ENCODE peak calls at places on chromosomes 2 and 18, in six cellular contexts. One of them, this sample, is unnamed. For H3K4me1, the result is how much of the 10 kb centered on the place peaks cover.

GRCh38 chr2:36362291-36362690 is 6.7 kb downstream of the CRIM1 start:
- DNase-seq in small intestine: no peak
- DNase-seq in stomach: no peak
- DNase-seq in right lobe of liver: no peak
- DNase-seq in heart right ventricle: no peak
- DNase-seq in tibial artery: no peak
- DNase-seq in this sample: no peak

GRCh38 chr18:48745293-48745692 is 205.5 kb downstream of the SMAD7 start:
- DNase-seq in right lobe of liver: no peak
- DNase-seq in heart right ventricle: no peak
- DNase-seq in tibial artery: no peak
- DNase-seq in small intestine: no peak
- DNase-seq in stomach: no peak
- DNase-seq in this sample: no peak

GRCh38 chr2:29336334-29336733 is 221.1 kb downstream of the CLIP4 start:
- DNase-seq in right lobe of liver: no peak
- DNase-seq in stomach: no peak
- DNase-seq in small intestine: no peak
- DNase-seq in tibial artery: no peak
- DNase-seq in heart right ventricle: no peak
- DNase-seq in this sample: no peak

GRCh38 chr2:238895901-238896600 is 48.2 kb downstream of the TWIST2 start:
- DNase-seq in small intestine: no peak
- DNase-seq in stomach: peak
- DNase-seq in tibial artery: peak
- DNase-seq in right lobe of liver: peak
- DNase-seq in heart right ventricle: peak
- DNase-seq in this sample: no peak

GRCh38 chr18:76721207-76721996 is 101.0 kb upstream of the ZNF236 start:
- DNase-seq in right lobe of liver: no peak
- DNase-seq in small intestine: peak
- DNase-seq in tibial artery: no peak
- DNase-seq in stomach: no peak
- DNase-seq in heart right ventricle: no peak
- DNase-seq in this sample: no peak

GRCh38 chr2:98188351-98189046 is 101.5 kb downstream of the VWA3B start:
- DNase-seq in right lobe of liver: no peak
- DNase-seq in heart right ventricle: no peak
- DNase-seq in tibial artery: no peak
- DNase-seq in stomach: no peak
- DNase-seq in small intestine: no peak
- DNase-seq in this sample: no peak

GRCh38 chr18:52343138-52343537 is 3.1 kb downstream of the DCC start:
- DNase-seq in right lobe of liver: no peak
- DNase-seq in small intestine: peak
- DNase-seq in tibial artery: no peak
- DNase-seq in stomach: no peak
- DNase-seq in heart right ventricle: no peak
- DNase-seq in this sample: no peak

GRCh38 chr2:25473758-25474335 is 132.1 kb upstream of the DNMT3A start:
- DNase-seq in small intestine: no peak
- DNase-seq in right lobe of liver: no peak
- DNase-seq in tibial artery: no peak
- DNase-seq in heart right ventricle: peak
- DNase-seq in stomach: peak
- DNase-seq in this sample: peak

GRCh38 chr2:108417254-108417653 is 31.8 kb upstream of the GCC2 start:
- DNase-seq in small intestine: peak
- DNase-seq in tibial artery: no peak
- DNase-seq in right lobe of liver: no peak
- DNase-seq in heart right ventricle: no peak
- DNase-seq in stomach: peak
- DNase-seq in this sample: no peak

GRCh38 chr2:237304763-237305514 is 109.0 kb downstream of the COL6A3 start:
- DNase-seq in right lobe of liver: no peak
- DNase-seq in small intestine: peak
- DNase-seq in heart right ventricle: no peak
- DNase-seq in stomach: no peak
- DNase-seq in tibial artery: no peak
- DNase-seq in this sample: no peak

GRCh38 chr2:64797881-64798590 is 144.3 kb upstream of the SERTAD2 start:
- DNase-seq in tibial artery: no peak
- DNase-seq in heart right ventricle: no peak
- DNase-seq in small intestine: no peak
- DNase-seq in right lobe of liver: no peak
- DNase-seq in stomach: peak
- DNase-seq in this sample: no peak

GRCh38 chr2:25664531-25665307 is 8.7 kb downstream of the DTNB start:
- DNase-seq in right lobe of liver: no peak
- DNase-seq in tibial artery: peak
- DNase-seq in small intestine: peak
- DNase-seq in heart right ventricle: peak
- DNase-seq in stomach: peak
- DNase-seq in this sample: peak

DNA sequence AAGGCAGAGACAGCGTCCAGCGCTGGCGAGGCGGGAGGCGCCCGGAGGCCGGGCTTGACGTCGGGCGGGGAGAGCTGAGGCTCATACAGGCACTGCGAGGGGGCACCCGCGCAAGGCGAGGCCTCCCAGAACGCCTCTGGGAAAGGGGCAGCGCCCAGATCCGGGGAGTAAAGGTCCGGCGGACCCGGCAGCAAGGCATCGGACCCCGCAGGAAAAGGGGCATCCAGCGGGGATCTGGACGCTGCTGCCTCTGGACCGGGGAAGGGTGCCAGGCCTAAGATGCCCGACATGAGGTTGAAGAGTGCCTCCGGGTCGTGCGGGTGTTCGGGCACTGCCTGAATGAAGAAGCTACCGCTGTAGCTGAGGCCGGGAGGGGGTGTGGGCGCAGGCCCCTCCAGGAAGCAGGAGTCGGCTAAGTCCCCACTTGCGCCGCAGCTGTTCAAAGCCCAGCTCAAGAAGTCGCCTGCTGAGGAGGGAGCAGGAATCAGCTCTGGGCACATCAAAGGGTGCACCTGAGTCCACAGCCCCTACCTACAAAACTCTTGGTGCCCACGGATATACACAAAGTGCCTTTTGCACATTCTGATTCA is 937 bp downstream of the EGR4 start:
- DNase-seq in stomach: no peak
- DNase-seq in tibial artery: no peak
- DNase-seq in small intestine: no peak
- DNase-seq in right lobe of liver: no peak
- DNase-seq in heart right ventricle: no peak
- DNase-seq in this sample: no peak
- H3K4me3 ChIP-seq in stomach: no peak
- H3K4me3 ChIP-seq in tibial artery: no peak
- H3K4me3 ChIP-seq in small intestine: no peak
- H3K4me3 ChIP-seq in right lobe of liver: no peak
- H3K4me3 ChIP-seq in heart right ventricle: no peak
- H3K4me3 ChIP-seq in this sample: no peak

GRCh38 chr2:203649176-203649814 is 57.1 kb upstream of the CD28 start:
- DNase-seq in heart right ventricle: no peak
- DNase-seq in tibial artery: no peak
- DNase-seq in right lobe of liver: no peak
- DNase-seq in small intestine: no peak
- DNase-seq in stomach: no peak
- DNase-seq in this sample: no peak

GRCh38 chr2:203646961-203647360 is 59.5 kb upstream of the CD28 start:
- DNase-seq in tibial artery: no peak
- DNase-seq in stomach: no peak
- DNase-seq in heart right ventricle: no peak
- DNase-seq in right lobe of liver: no peak
- DNase-seq in small intestine: no peak
- DNase-seq in this sample: no peak

GRCh38 chr2:203647579-203647978 is 58.9 kb upstream of the CD28 start:
- DNase-seq in stomach: no peak
- DNase-seq in right lobe of liver: no peak
- DNase-seq in small intestine: no peak
- DNase-seq in heart right ventricle: no peak
- DNase-seq in tibial artery: no peak
- DNase-seq in this sample: no peak

GRCh38 chr2:203648273-203648672 is 58.2 kb upstream of the CD28 start:
- DNase-seq in stomach: no peak
- DNase-seq in tibial artery: no peak
- DNase-seq in heart right ventricle: no peak
- DNase-seq in right lobe of liver: no peak
- DNase-seq in small intestine: no peak
- DNase-seq in this sample: no peak

DNA sequence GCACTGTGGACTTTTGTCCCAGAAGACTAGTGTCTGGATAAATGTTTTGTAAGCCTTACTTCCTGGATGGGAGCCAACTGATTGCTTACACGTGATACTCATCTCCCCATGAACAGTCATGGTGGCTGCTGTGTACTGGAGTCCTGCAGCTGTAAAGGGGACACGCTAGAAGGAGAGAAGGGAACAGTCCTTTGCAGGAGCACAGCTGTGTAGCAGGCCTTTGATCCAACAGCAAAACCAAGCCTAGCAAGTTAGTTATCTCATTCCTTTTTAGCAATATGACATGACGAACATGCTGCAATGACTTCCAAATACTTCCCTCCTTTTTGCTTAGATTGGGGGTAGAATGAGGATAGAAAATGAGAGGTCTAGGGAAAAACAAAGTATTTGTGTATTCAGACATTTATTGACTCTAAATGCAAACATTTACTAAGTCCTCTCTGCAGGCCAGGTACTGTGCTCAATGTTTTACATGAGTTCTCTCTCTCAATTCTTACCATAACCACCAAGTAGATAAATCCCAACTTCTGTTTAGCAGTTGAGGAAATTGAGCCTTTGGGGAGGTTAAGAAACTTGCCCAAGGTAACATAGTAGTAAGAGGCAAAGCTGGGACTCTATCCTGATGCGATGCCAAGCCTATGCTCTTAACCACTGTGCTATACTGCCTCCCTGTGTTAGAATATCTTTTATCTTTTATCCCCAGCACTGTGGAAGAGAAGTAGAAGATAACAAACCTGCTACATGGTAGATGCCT is 55.4 kb upstream of the CD28 start:
- DNase-seq in right lobe of liver: no peak
- DNase-seq in tibial artery: no peak
- DNase-seq in small intestine: peak
- DNase-seq in stomach: peak
- DNase-seq in heart right ventricle: peak
- DNase-seq in this sample: peak
- H3K4me1 ChIP-seq in right lobe of liver: under half
- H3K4me1 ChIP-seq in tibial artery: under half
- H3K4me1 ChIP-seq in small intestine: under half
- H3K4me1 ChIP-seq in stomach: under half
- H3K4me1 ChIP-seq in heart right ventricle: under half
- H3K4me1 ChIP-seq in this sample: under half

GRCh38 chr18:25233582-25234362 is 118.2 kb downstream of the ZNF521 start:
- DNase-seq in small intestine: no peak
- DNase-seq in heart right ventricle: no peak
- DNase-seq in stomach: no peak
- DNase-seq in tibial artery: no peak
- DNase-seq in right lobe of liver: no peak
- DNase-seq in this sample: no peak
- H3K4me3 ChIP-seq in small intestine: no peak
- H3K4me3 ChIP-seq in heart right ventricle: peak
- H3K4me3 ChIP-seq in stomach: no peak
- H3K4me3 ChIP-seq in tibial artery: peak
- H3K4me3 ChIP-seq in right lobe of liver: no peak
- H3K4me3 ChIP-seq in this sample: no peak

GRCh38 chr2:86066915-86067314 is 38.8 kb downstream of the POLR1A start:
- DNase-seq in stomach: no peak
- DNase-seq in tibial artery: no peak
- DNase-seq in heart right ventricle: no peak
- DNase-seq in right lobe of liver: no peak
- DNase-seq in small intestine: no peak
- DNase-seq in this sample: no peak
- H3K4me1 ChIP-seq in stomach: under half
- H3K4me1 ChIP-seq in tibial artery: under half
- H3K4me1 ChIP-seq in heart right ventricle: under half
- H3K4me1 ChIP-seq in right lobe of liver: under half
- H3K4me1 ChIP-seq in small intestine: under half
- H3K4me1 ChIP-seq in this sample: under half

DNA sequence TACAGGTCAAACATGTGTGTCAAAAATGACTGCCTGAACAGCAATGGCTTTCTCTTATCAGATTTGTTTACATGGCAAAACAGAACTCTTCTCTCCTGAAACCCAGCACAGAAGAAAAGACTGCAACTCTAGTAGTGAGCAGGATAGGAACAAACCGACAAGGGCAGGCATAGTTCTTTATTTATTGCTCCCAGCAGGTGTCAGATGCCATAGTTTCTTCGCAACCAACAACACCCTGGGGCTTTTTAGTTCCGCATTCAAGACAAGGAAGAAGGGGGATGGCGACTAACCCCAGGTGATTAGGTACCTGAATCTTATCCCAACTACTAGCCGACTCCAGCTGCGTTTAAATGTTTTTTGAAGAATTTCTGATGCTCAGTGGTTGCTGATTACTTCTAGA is 367.5 kb upstream of the FIGN start:
- DNase-seq in right lobe of liver: no peak
- DNase-seq in stomach: no peak
- DNase-seq in tibial artery: no peak
- DNase-seq in heart right ventricle: no peak
- DNase-seq in small intestine: no peak
- DNase-seq in this sample: no peak
- H3K4me3 ChIP-seq in right lobe of liver: no peak
- H3K4me3 ChIP-seq in stomach: no peak
- H3K4me3 ChIP-seq in tibial artery: no peak
- H3K4me3 ChIP-seq in heart right ventricle: no peak
- H3K4me3 ChIP-seq in small intestine: no peak
- H3K4me3 ChIP-seq in this sample: no peak

DNA sequence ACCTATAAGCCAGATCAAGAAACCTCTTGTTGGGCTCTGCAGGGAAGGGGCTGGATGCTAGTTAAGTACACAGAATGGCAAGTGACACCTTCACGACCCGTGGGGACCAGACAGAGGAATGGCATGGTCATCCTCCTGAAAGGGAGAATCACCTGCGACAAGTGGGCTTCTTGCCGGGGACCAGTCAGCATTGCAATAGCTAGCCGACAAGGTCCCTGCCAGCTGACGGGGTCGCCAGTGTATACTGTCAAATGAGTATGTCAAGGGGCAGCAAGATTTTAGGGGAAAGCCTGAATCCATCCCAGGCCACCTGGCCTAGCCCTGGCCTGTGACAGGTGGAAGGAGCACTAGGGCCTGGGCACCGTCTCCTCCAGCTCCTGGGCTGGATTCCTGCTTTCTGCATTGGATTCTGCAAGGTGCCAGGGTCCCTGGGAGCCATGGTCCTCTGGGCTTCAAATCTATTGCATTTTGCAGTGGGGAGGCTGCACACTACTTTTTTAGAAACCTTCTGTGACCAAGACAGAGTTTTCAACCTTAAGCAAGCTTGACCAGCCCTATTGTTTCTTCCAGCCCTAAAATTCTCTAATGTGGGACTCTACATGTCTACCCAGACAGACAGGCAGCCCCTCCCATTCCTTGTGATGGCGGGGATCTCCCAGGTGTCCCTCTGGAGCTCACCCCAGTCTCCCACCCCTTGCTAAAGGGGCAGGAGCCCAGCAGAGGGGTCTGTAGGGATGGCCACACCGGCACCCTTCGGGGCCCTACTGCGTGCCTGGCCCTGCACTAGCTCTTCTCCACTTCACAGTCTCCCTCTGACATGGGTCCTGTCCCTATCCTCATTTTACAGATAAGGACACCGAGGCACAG is 178.5 kb downstream of the GLI2 start:
- DNase-seq in small intestine: no peak
- DNase-seq in stomach: no peak
- DNase-seq in heart right ventricle: no peak
- DNase-seq in tibial artery: no peak
- DNase-seq in right lobe of liver: peak
- DNase-seq in this sample: no peak
- H3K4me1 ChIP-seq in small intestine: under half
- H3K4me1 ChIP-seq in stomach: half or more
- H3K4me1 ChIP-seq in heart right ventricle: under half
- H3K4me1 ChIP-seq in tibial artery: under half
- H3K4me1 ChIP-seq in right lobe of liver: under half
- H3K4me1 ChIP-seq in this sample: under half

This sample was measured in HAP-1.